ENCODE peak calls at places on chromosomes 3 and 15, in five cellular contexts. One of them, this sample, is unnamed.

GRCh38 chr3:146161725-146162047 is 702 bp upstream of the PLOD2 start:
- DNase-seq in PC-3: peak
- DNase-seq in RWPE1: no peak
- DNase-seq in omental fat pad: no peak
- DNase-seq in body of pancreas: peak
- DNase-seq in this sample: peak

GRCh38 chr15:76968310-76968709 is 26.6 kb upstream of the PSTPIP1 start:
- DNase-seq in omental fat pad: no peak
- DNase-seq in PC-3: no peak
- DNase-seq in RWPE1: no peak
- DNase-seq in body of pancreas: no peak
- DNase-seq in this sample: no peak

GRCh38 chr15:48373855-48374421 is 42.7 kb downstream of the DUT start:
- DNase-seq in PC-3: peak
- DNase-seq in body of pancreas: no peak
- DNase-seq in RWPE1: peak
- DNase-seq in omental fat pad: no peak
- DNase-seq in this sample: no peak

GRCh38 chr3:25911525-25912295 is 121.8 kb downstream of the OXSM start:
- DNase-seq in RWPE1: no peak
- DNase-seq in omental fat pad: no peak
- DNase-seq in PC-3: no peak
- DNase-seq in body of pancreas: no peak
- DNase-seq in this sample: no peak

GRCh38 chr15:101127503-101128076 is 124.3 kb downstream of the CHSY1 start:
- DNase-seq in omental fat pad: peak
- DNase-seq in PC-3: peak
- DNase-seq in body of pancreas: peak
- DNase-seq in RWPE1: peak
- DNase-seq in this sample: peak

GRCh38 chr3:104886220-104886995 is 480.3 kb upstream of the ALCAM start:
- DNase-seq in RWPE1: no peak
- DNase-seq in omental fat pad: no peak
- DNase-seq in PC-3: peak
- DNase-seq in body of pancreas: no peak
- DNase-seq in this sample: no peak

GRCh38 chr3:27345959-27346865 is 23.0 kb downstream of the NEK10 start:
- DNase-seq in body of pancreas: no peak
- DNase-seq in RWPE1: no peak
- DNase-seq in omental fat pad: no peak
- DNase-seq in PC-3: peak
- DNase-seq in this sample: no peak

GRCh38 chr3:59108091-59108815 is 58.4 kb upstream of the CFAP20DC start:
- DNase-seq in body of pancreas: no peak
- DNase-seq in omental fat pad: no peak
- DNase-seq in PC-3: peak
- DNase-seq in RWPE1: no peak
- DNase-seq in this sample: no peak

GRCh38 chr15:79206940-79207339 is 75.6 kb upstream of the ANKRD34C start:
- DNase-seq in RWPE1: no peak
- DNase-seq in omental fat pad: no peak
- DNase-seq in PC-3: no peak
- DNase-seq in body of pancreas: no peak
- DNase-seq in this sample: no peak

GRCh38 chr3:182384182-182384581 is 409.1 kb upstream of the ATP11B start:
- DNase-seq in PC-3: no peak
- DNase-seq in body of pancreas: no peak
- DNase-seq in omental fat pad: no peak
- DNase-seq in RWPE1: no peak
- DNase-seq in this sample: no peak

GRCh38 chr15:85879334-85880163 is 84.8 kb upstream of the KLHL25 start:
- DNase-seq in RWPE1: no peak
- DNase-seq in body of pancreas: no peak
- DNase-seq in PC-3: peak
- DNase-seq in omental fat pad: no peak
- DNase-seq in this sample: no peak

GRCh38 chr3:47603332-47603731 is 24.7 kb upstream of the CSPG5 start:
- DNase-seq in RWPE1: no peak
- DNase-seq in body of pancreas: no peak
- DNase-seq in PC-3: no peak
- DNase-seq in omental fat pad: no peak
- DNase-seq in this sample: no peak

GRCh38 chr3:124685481-124685880 is 44.8 kb upstream of the UMPS start:
- DNase-seq in omental fat pad: no peak
- DNase-seq in PC-3: peak
- DNase-seq in body of pancreas: no peak
- DNase-seq in RWPE1: peak
- DNase-seq in this sample: no peak

GRCh38 chr3:57948782-57949242 is 59.4 kb upstream of the FLNB start:
- DNase-seq in body of pancreas: peak
- DNase-seq in RWPE1: no peak
- DNase-seq in omental fat pad: no peak
- DNase-seq in PC-3: no peak
- DNase-seq in this sample: no peak

GRCh38 chr15:51931638-51932037 is 39.9 kb downstream of the LEO1 start:
- DNase-seq in omental fat pad: no peak
- DNase-seq in body of pancreas: no peak
- DNase-seq in RWPE1: peak
- DNase-seq in PC-3: peak
- DNase-seq in this sample: no peak

GRCh38 chr3:128841926-128842920 is 37.2 kb upstream of the ACAD9 start:
- DNase-seq in RWPE1: no peak
- DNase-seq in PC-3: no peak
- DNase-seq in body of pancreas: no peak
- DNase-seq in omental fat pad: no peak
- DNase-seq in this sample: no peak

GRCh38 chr3:65027335-65027734 is 339.5 kb upstream of the ADAMTS9 start:
- DNase-seq in RWPE1: no peak
- DNase-seq in PC-3: no peak
- DNase-seq in omental fat pad: no peak
- DNase-seq in body of pancreas: no peak
- DNase-seq in this sample: no peak

GRCh38 chr3:13282986-13283876 is 136.9 kb downstream of the NUP210 start:
- DNase-seq in PC-3: peak
- DNase-seq in omental fat pad: no peak
- DNase-seq in RWPE1: peak
- DNase-seq in body of pancreas: peak
- DNase-seq in this sample: no peak

GRCh38 chr3:4821975-4822374 is 157.3 kb upstream of the BHLHE40 start:
- DNase-seq in omental fat pad: no peak
- DNase-seq in PC-3: no peak
- DNase-seq in body of pancreas: peak
- DNase-seq in RWPE1: no peak
- DNase-seq in this sample: peak

GRCh38 chr3:66729685-66730393 is 229.0 kb upstream of the LRIG1 start:
- DNase-seq in PC-3: no peak
- DNase-seq in omental fat pad: no peak
- DNase-seq in body of pancreas: peak
- DNase-seq in RWPE1: no peak
- DNase-seq in this sample: no peak

GRCh38 chr15:78987891-78988360 is 43.1 kb upstream of the CTSH start:
- DNase-seq in PC-3: no peak
- DNase-seq in body of pancreas: no peak
- DNase-seq in RWPE1: no peak
- DNase-seq in omental fat pad: no peak
- DNase-seq in this sample: no peak

GRCh38 chr3:171132873-171133272 is 106.4 kb upstream of the SLC2A2 start:
- DNase-seq in omental fat pad: no peak
- DNase-seq in body of pancreas: no peak
- DNase-seq in RWPE1: peak
- DNase-seq in PC-3: peak
- DNase-seq in this sample: no peak

GRCh38 chr15:86060614-86061125 is 19.0 kb upstream of the AGBL1 start:
- DNase-seq in body of pancreas: peak
- DNase-seq in omental fat pad: no peak
- DNase-seq in RWPE1: no peak
- DNase-seq in PC-3: no peak
- DNase-seq in this sample: no peak

GRCh38 chr3:161576733-161577510 is 80.3 kb downstream of the OTOL1 start:
- DNase-seq in omental fat pad: no peak
- DNase-seq in RWPE1: no peak
- DNase-seq in PC-3: peak
- DNase-seq in body of pancreas: no peak
- DNase-seq in this sample: no peak

GRCh38 chr3:15325228-15325627 is 7.2 kb downstream of the SH3BP5 start:
- DNase-seq in omental fat pad: peak
- DNase-seq in body of pancreas: no peak
- DNase-seq in RWPE1: no peak
- DNase-seq in PC-3: peak
- DNase-seq in this sample: no peak

GRCh38 chr3:169072494-169072893 is 591.0 kb downstream of the MECOM start:
- DNase-seq in RWPE1: no peak
- DNase-seq in body of pancreas: no peak
- DNase-seq in PC-3: no peak
- DNase-seq in omental fat pad: no peak
- DNase-seq in this sample: no peak

DNA sequence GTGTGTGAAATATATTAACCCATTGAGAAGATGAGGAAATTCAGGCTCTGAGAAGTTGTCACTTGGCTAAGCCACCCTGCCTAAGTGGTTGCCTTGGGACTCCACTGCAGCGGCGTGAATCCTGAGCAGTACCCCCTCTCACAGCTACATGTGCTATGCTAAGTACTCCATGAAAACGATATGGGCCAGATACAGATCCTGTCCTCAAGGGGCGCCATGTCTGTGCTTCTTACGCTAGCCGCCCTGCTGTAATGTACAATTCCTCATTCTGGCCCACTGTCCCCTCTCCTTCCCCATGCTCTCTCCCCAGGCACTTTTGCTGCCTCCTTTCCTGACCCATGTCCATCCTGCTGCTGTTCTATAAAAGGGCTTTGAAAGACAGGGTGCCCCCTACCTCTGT is 140.3 kb downstream of the FEZF2 start:
- DNase-seq in omental fat pad: no peak
- DNase-seq in body of pancreas: no peak
- DNase-seq in PC-3: no peak
- DNase-seq in RWPE1: no peak
- DNase-seq in this sample: no peak
- TF ChIP-seq CTCF in omental fat pad: no peak
- TF ChIP-seq CTCF in body of pancreas: no peak
- TF ChIP-seq CTCF in PC-3: no peak
- TF ChIP-seq CTCF in RWPE1: no peak
- TF ChIP-seq CTCF in this sample: no peak

GRCh38 chr3:28386049-28386448 is 37.4 kb upstream of the AZI2 start:
- DNase-seq in RWPE1: no peak
- DNase-seq in omental fat pad: no peak
- DNase-seq in PC-3: no peak
- DNase-seq in body of pancreas: no peak
- DNase-seq in this sample: no peak

GRCh38 chr3:28388978-28389377 is 40.4 kb upstream of the AZI2 start:
- DNase-seq in RWPE1: no peak
- DNase-seq in omental fat pad: no peak
- DNase-seq in PC-3: no peak
- DNase-seq in body of pancreas: no peak
- DNase-seq in this sample: no peak
- TF ChIP-seq CTCF in RWPE1: no peak
- TF ChIP-seq CTCF in omental fat pad: no peak
- TF ChIP-seq CTCF in PC-3: no peak
- TF ChIP-seq CTCF in body of pancreas: no peak
- TF ChIP-seq CTCF in this sample: no peak

GRCh38 chr15:26176831-26177230 is 313.7 kb upstream of the ATP10A start:
- DNase-seq in body of pancreas: no peak
- DNase-seq in omental fat pad: no peak
- DNase-seq in RWPE1: no peak
- DNase-seq in PC-3: no peak
- DNase-seq in this sample: no peak

GRCh38 chr15:26177816-26178215 is 314.7 kb upstream of the ATP10A start:
- DNase-seq in omental fat pad: no peak
- DNase-seq in body of pancreas: no peak
- DNase-seq in PC-3: no peak
- DNase-seq in RWPE1: no peak
- DNase-seq in this sample: no peak

GRCh38 chr15:26178821-26179220 is 315.7 kb upstream of the ATP10A start:
- DNase-seq in RWPE1: no peak
- DNase-seq in body of pancreas: no peak
- DNase-seq in omental fat pad: no peak
- DNase-seq in PC-3: no peak
- DNase-seq in this sample: no peak

DNA sequence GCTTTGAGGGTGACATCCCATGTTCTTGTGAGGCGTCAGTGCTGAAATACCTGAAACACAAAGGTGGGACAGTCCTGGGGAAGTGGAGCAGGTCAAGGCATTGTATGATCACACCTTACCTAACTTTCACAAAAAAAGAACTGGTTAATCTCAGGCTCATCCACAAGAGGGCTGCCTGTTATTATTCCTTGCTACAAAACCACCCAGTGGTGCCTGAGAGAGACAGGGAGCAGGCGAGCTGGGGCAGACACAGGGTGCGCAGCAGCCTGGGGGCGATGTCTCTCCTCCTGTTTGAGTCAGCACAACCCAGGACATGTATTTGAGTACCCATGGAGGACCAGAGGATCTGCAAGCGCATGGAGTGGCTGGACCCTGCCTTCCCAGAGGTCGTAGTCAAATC is 316.8 kb upstream of the ATP10A start:
- DNase-seq in omental fat pad: no peak
- DNase-seq in PC-3: peak
- DNase-seq in RWPE1: no peak
- DNase-seq in body of pancreas: no peak
- DNase-seq in this sample: no peak
- TF ChIP-seq CTCF in omental fat pad: no peak
- TF ChIP-seq CTCF in PC-3: peak
- TF ChIP-seq CTCF in RWPE1: no peak
- TF ChIP-seq CTCF in body of pancreas: no peak
- TF ChIP-seq CTCF in this sample: peak

GRCh38 chr15:60004019-60004845 is at the start of gene FOXB1:
- DNase-seq in RWPE1: no peak
- DNase-seq in PC-3: no peak
- DNase-seq in omental fat pad: no peak
- DNase-seq in body of pancreas: peak
- DNase-seq in this sample: no peak
- TF ChIP-seq CTCF in RWPE1: no peak
- TF ChIP-seq CTCF in PC-3: no peak
- TF ChIP-seq CTCF in omental fat pad: no peak
- TF ChIP-seq CTCF in body of pancreas: no peak
- TF ChIP-seq CTCF in this sample: no peak

This sample was measured in stomach.